ENCODE peak calls at places on chromosome 6, in seven cellular contexts. One of them, this sample, is unnamed.
A peak's percentile ranks its signal among the peaks of the same experiment; 100 is the strongest.

GRCh38 chr6:73372516-73372915 is 2.8 kb upstream of the OOEP start:
- DNase-seq in CD4-positive, alpha-beta memory T cell: no peak
- DNase-seq in GM10248: no peak
- DNase-seq in hippocampal formation: no peak
- DNase-seq in midbrain: peak; percentile 41
- DNase-seq in stimulated activated CD4-positive, alpha-beta T cell treated with anti-CD3 and anti-CD28 coated beads, Interleukin-15, amount 100 ng/mL, for 24 hours: no peak
- DNase-seq in T-cell: no peak
- DNase-seq in this sample: no peak

GRCh38 chr6:71012871-71013456 is 56.1 kb upstream of the B3GAT2 start:
- DNase-seq in stimulated activated CD4-positive, alpha-beta T cell treated with anti-CD3 and anti-CD28 coated beads, Interleukin-15, amount 100 ng/mL, for 24 hours: peak; percentile 8
- DNase-seq in hippocampal formation: peak; percentile 69
- DNase-seq in T-cell: peak; percentile 4
- DNase-seq in midbrain: peak; percentile 58
- DNase-seq in GM10248: peak; percentile 56
- DNase-seq in CD4-positive, alpha-beta memory T cell: peak; percentile 32
- DNase-seq in this sample: peak; percentile 27

GRCh38 chr6:153031335-153031955 is 28.9 kb upstream of the MTRF1L start:
- DNase-seq in hippocampal formation: no peak
- DNase-seq in CD4-positive, alpha-beta memory T cell: no peak
- DNase-seq in GM10248: no peak
- DNase-seq in midbrain: no peak
- DNase-seq in stimulated activated CD4-positive, alpha-beta T cell treated with anti-CD3 and anti-CD28 coated beads, Interleukin-15, amount 100 ng/mL, for 24 hours: no peak
- DNase-seq in T-cell: no peak
- DNase-seq in this sample: no peak

GRCh38 chr6:44217332-44218143 is 812 bp downstream of the MYMX start:
- DNase-seq in stimulated activated CD4-positive, alpha-beta T cell treated with anti-CD3 and anti-CD28 coated beads, Interleukin-15, amount 100 ng/mL, for 24 hours: no peak
- DNase-seq in midbrain: peak; percentile 35
- DNase-seq in hippocampal formation: no peak
- DNase-seq in T-cell: no peak
- DNase-seq in GM10248: no peak
- DNase-seq in CD4-positive, alpha-beta memory T cell: no peak
- DNase-seq in this sample: no peak

GRCh38 chr6:12354499-12354898 is 64.3 kb downstream of the EDN1 start:
- DNase-seq in T-cell: no peak
- DNase-seq in stimulated activated CD4-positive, alpha-beta T cell treated with anti-CD3 and anti-CD28 coated beads, Interleukin-15, amount 100 ng/mL, for 24 hours: no peak
- DNase-seq in midbrain: no peak
- DNase-seq in GM10248: no peak
- DNase-seq in hippocampal formation: no peak
- DNase-seq in CD4-positive, alpha-beta memory T cell: no peak
- DNase-seq in this sample: no peak

GRCh38 chr6:115524821-115525220 is 535.9 kb downstream of the FRK start:
- DNase-seq in hippocampal formation: no peak
- DNase-seq in stimulated activated CD4-positive, alpha-beta T cell treated with anti-CD3 and anti-CD28 coated beads, Interleukin-15, amount 100 ng/mL, for 24 hours: no peak
- DNase-seq in midbrain: no peak
- DNase-seq in CD4-positive, alpha-beta memory T cell: no peak
- DNase-seq in GM10248: no peak
- DNase-seq in T-cell: no peak
- DNase-seq in this sample: no peak

GRCh38 chr6:71404145-71404966 is 115.7 kb downstream of the OGFRL1 start:
- DNase-seq in GM10248: no peak
- DNase-seq in T-cell: no peak
- DNase-seq in midbrain: no peak
- DNase-seq in stimulated activated CD4-positive, alpha-beta T cell treated with anti-CD3 and anti-CD28 coated beads, Interleukin-15, amount 100 ng/mL, for 24 hours: no peak
- DNase-seq in hippocampal formation: no peak
- DNase-seq in CD4-positive, alpha-beta memory T cell: no peak
- DNase-seq in this sample: no peak

GRCh38 chr6:8940356-8940755 is 505.0 kb upstream of the SLC35B3 start:
- DNase-seq in GM10248: no peak
- DNase-seq in midbrain: no peak
- DNase-seq in hippocampal formation: no peak
- DNase-seq in stimulated activated CD4-positive, alpha-beta T cell treated with anti-CD3 and anti-CD28 coated beads, Interleukin-15, amount 100 ng/mL, for 24 hours: no peak
- DNase-seq in CD4-positive, alpha-beta memory T cell: no peak
- DNase-seq in T-cell: no peak
- DNase-seq in this sample: no peak

GRCh38 chr6:110270166-110270565 is 88.0 kb downstream of the METTL24 start:
- DNase-seq in T-cell: no peak
- DNase-seq in stimulated activated CD4-positive, alpha-beta T cell treated with anti-CD3 and anti-CD28 coated beads, Interleukin-15, amount 100 ng/mL, for 24 hours: no peak
- DNase-seq in hippocampal formation: no peak
- DNase-seq in midbrain: no peak
- DNase-seq in GM10248: no peak
- DNase-seq in CD4-positive, alpha-beta memory T cell: no peak
- DNase-seq in this sample: no peak

GRCh38 chr6:66226099-66226498 is 519.1 kb upstream of the EYS start:
- DNase-seq in CD4-positive, alpha-beta memory T cell: no peak
- DNase-seq in midbrain: peak; percentile 75
- DNase-seq in hippocampal formation: peak; percentile 69
- DNase-seq in stimulated activated CD4-positive, alpha-beta T cell treated with anti-CD3 and anti-CD28 coated beads, Interleukin-15, amount 100 ng/mL, for 24 hours: no peak
- DNase-seq in GM10248: no peak
- DNase-seq in T-cell: no peak
- DNase-seq in this sample: no peak

GRCh38 chr6:28252507-28252975 is 472 bp upstream of the ZKSCAN4 start:
- DNase-seq in midbrain: no peak
- DNase-seq in hippocampal formation: no peak
- DNase-seq in CD4-positive, alpha-beta memory T cell: no peak
- DNase-seq in stimulated activated CD4-positive, alpha-beta T cell treated with anti-CD3 and anti-CD28 coated beads, Interleukin-15, amount 100 ng/mL, for 24 hours: peak; percentile 4
- DNase-seq in T-cell: no peak
- DNase-seq in GM10248: peak; percentile 26
- DNase-seq in this sample: no peak

GRCh38 chr6:136582702-136583471 is 32.7 kb upstream of the MAP7 start:
- DNase-seq in midbrain: no peak
- DNase-seq in hippocampal formation: peak; percentile 12
- DNase-seq in T-cell: no peak
- DNase-seq in GM10248: no peak
- DNase-seq in CD4-positive, alpha-beta memory T cell: peak; percentile 3
- DNase-seq in stimulated activated CD4-positive, alpha-beta T cell treated with anti-CD3 and anti-CD28 coated beads, Interleukin-15, amount 100 ng/mL, for 24 hours: no peak
- DNase-seq in this sample: peak; percentile 17

GRCh38 chr6:16476861-16477260 is 238.5 kb downstream of the GMPR start:
- DNase-seq in CD4-positive, alpha-beta memory T cell: no peak
- DNase-seq in midbrain: no peak
- DNase-seq in stimulated activated CD4-positive, alpha-beta T cell treated with anti-CD3 and anti-CD28 coated beads, Interleukin-15, amount 100 ng/mL, for 24 hours: no peak
- DNase-seq in T-cell: no peak
- DNase-seq in GM10248: peak; percentile 45
- DNase-seq in hippocampal formation: no peak
- DNase-seq in this sample: no peak